ENCODE peak calls at places on chromosomes 4 and X, in four cellular contexts. D is GM23338, R is Karpas-422, Z is K562. Q is an unnamed sample.

GRCh38 chr4:145909773-145910172 is 28.9 kb downstream of the ZNF827 start:
- DNase-seq in D (no peak), Z (no peak), R (no peak), Q (peak; percentile 55)

GRCh38 chr4:161936625-161937133 is 227.1 kb downstream of the FSTL5 start:
- DNase-seq in Z (no peak), R (no peak), D (peak; percentile 28), Q (peak; percentile 87)

GRCh38 chr4:96983830-96984229 is 1143.9 kb downstream of the PDHA2 start:
- DNase-seq in Z (no peak), R (no peak), D (no peak), Q (no peak)

GRCh38 chrX:49848275-49848674 is 19.2 kb downstream of the PAGE4 start:
- DNase-seq in Z (no peak), R (no peak), D (no peak), Q (no peak)

GRCh38 chrX:121254336-121254735 is 206.9 kb downstream of the GLUD2 start:
- DNase-seq in Z (no peak), D (peak; percentile 47), R (no peak), Q (no peak)

GRCh38 chr4:140296871-140297570 is 76.4 kb upstream of the SCOC start:
- DNase-seq in Z (peak; percentile 37), D (no peak), R (no peak), Q (no peak)

GRCh38 chr4:124459922-124460301 is 252.6 kb downstream of the ANKRD50 start:
- DNase-seq in Z (no peak), R (no peak), D (peak; percentile 16), Q (no peak)

GRCh38 chrX:135463937-135464336 is 42.2 kb downstream of the SMIM10L2A start:
- DNase-seq in R (peak; percentile 72), Z (peak; percentile 5), D (peak; percentile 30), Q (no peak)

GRCh38 chrX:18994713-18995112 is 10.8 kb upstream of the PHKA2 start:
- DNase-seq in D (no peak), Z (no peak), R (no peak), Q (no peak)

GRCh38 chr4:145719752-145720624 is 40.0 kb downstream of the C4orf51 start:
- DNase-seq in D (peak; percentile 17), Z (no peak), R (no peak), Q (no peak)

GRCh38 chr4:4443821-4444220 is 56.9 kb downstream of the NSG1 start:
- DNase-seq in Z (peak; percentile 52), R (no peak), D (peak; percentile 46), Q (peak; percentile 2)

GRCh38 chr4:6235012-6235411 is 34.6 kb upstream of the WFS1 start:
- DNase-seq in R (no peak), D (no peak), Z (no peak), Q (no peak)

DNA sequence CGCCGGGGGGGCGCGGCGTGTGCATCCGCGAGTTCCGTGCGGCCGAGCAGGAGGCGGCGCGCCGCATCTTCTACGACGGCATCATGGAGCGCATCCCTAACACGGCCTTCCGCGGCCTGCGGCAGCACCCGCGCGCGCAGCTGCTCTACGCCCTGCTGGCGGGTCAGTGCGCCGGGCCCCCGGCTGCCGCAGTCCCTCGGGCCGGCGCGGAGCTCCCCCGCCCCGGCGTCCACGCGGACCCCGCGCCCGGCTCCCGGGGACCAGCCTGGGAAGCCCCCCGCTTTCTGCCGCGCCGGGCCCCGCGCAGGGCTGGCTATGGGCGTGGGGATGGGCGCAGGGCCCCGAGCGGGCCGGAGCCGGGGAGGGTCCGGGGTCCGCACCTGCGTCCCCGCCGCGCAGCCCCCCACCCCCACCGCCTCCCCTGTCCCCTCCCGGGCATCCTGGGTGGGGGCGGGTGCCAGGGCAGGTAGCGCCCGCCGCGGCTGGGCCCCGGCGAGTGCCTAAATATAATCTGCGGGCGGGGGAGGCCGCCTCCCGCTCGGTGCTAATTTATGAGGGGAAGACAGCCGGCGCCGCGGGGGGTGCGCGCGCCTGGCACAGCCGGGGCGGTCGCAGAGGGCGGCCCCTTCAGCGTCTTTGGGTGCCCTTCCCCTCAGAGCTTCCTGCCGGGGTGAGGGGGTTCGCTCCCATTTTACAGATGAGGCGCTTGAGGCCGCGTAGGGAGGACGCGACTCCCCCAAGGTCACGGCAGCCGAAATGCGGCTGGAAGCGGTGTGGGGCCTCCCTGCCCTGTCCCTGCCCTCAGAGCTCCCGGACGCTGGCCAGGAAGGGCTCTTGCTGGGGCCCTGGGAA is 825 bp downstream of the NAT8L start:
- DNase-seq in Z (peak; percentile 59), R (no peak), D (peak; percentile 54), Q (peak; percentile 3)
- H3K4me3 ChIP-seq in Z (peak overlapping the region; percentile 25), R (no peak overlapping the region), D (peak overlapping the region; percentile 54), Q (no peak overlapping the region)

GRCh38 chrX:129522184-129523059 is 868 bp downstream of the SMARCA1 start:
- DNase-seq in D (peak; percentile 76), R (no peak), Z (peak; percentile 47), Q (peak; percentile 88)
- H3K4me2 ChIP-seq in D (peak overlapping the region; percentile 81), R (no peak overlapping the region), Z (peak overlapping the region; percentile 25), Q (peak overlapping the region; percentile 99)

DNA sequence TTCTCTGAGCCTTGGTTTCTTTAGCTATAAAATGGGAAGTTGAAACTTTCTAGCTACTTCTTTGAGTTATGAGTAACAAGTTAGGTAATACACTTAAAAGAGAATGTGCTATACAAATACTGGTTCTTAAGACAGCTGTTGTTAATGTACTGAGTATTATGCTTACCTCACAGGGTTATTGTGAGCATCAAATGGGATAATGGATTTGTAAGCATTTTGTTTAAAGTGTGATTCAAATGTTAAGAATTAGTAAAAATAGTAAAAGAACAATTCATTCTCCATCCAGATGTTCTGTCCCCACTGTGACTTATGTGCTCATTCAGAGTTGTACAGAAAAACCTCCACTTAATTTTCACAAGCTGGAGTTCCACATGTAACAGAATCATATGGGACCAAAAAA is 63.6 kb downstream of the AR start:
- DNase-seq in D (no peak), Z (no peak), R (no peak), Q (no peak)
- H3K27ac ChIP-seq in D (no peak overlapping the region), Z (no peak overlapping the region), R (no peak overlapping the region), Q (no peak overlapping the region)

DNA sequence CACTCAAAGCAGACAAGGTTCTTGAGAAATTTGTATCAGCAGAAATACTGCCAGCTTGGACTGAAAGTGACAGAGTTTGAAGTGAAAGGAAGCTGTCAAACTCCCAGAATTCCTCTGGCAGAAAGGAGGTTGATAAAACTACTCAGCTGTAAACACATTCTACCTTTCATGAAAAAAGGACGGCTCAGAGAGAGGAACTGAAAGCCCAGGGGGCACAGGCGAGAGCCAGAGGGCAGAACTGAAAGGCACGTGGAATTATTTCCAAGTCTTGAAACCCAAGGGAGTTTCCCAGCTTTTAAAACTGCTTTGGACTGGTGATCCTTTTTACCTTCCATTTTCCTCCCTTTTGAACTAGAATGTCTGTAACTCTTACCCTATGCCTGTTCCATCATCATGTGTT is 14.5 kb upstream of the MED14 start:
- DNase-seq in D (no peak), Z (no peak), R (peak; percentile 44), Q (no peak)
- H3K4me3 ChIP-seq in D (no peak overlapping the region), Z (no peak overlapping the region), R (peak overlapping the region; percentile 8), Q (no peak overlapping the region)

Q was measured in PC-9.